ENCODE peak calls at places on chromosome 3, in nine cellular contexts. K is psoas muscle; H is adrenal gland; U is OCI-LY7; I is CD8-positive, alpha-beta T cell; E is colonic mucosa; Z is ovary; Q is vagina; A is mammary epithelial cell. O is an unnamed sample.

GRCh38 chr3:154095832-154096421 is 25.3 kb upstream of the ARHGEF26 start:
- DNase-seq in K (no peak), H (no peak), U (no peak), I (no peak), E (no peak), Z (no peak), Q (no peak), A (no peak), O (no peak)

GRCh38 chr3:32733631-32734229 is 48.7 kb downstream of the CNOT10 start:
- DNase-seq in K (no peak), H (no peak), U (peak), I (no peak), E (no peak), Z (no peak), Q (no peak), A (no peak), O (no peak)

GRCh38 chr3:5192568-5193319 is 5.2 kb downstream of the EDEM1 start:
- DNase-seq in K (no peak), H (no peak), U (no peak), I (no peak), E (no peak), Z (no peak), Q (no peak), A (peak), O (no peak)

GRCh38 chr3:188788621-188789081 is 383.1 kb upstream of the TPRG1 start:
- DNase-seq in K (no peak), H (no peak), U (no peak), I (peak), E (no peak), Z (no peak), Q (no peak), A (peak), O (no peak)

GRCh38 chr3:5022966-5023776 is 43.9 kb downstream of the BHLHE40 start:
- DNase-seq in K (peak), H (no peak), U (no peak), I (no peak), E (no peak), Z (peak), Q (no peak), A (peak), O (peak)

GRCh38 chr3:109188726-109189125 is 52.2 kb downstream of the C3orf85 start:
- DNase-seq in K (no peak), H (no peak), U (no peak), I (no peak), E (no peak), Z (no peak), Q (no peak), A (no peak), O (no peak)

GRCh38 chr3:160756907-160757623 is 1.0 kb downstream of the PPM1L start:
- DNase-seq in K (peak), H (peak), U (no peak), I (no peak), E (peak), Z (no peak), Q (no peak), A (no peak), O (no peak)

GRCh38 chr3:55488398-55489055 is 1.4 kb upstream of the WNT5A start:
- DNase-seq in K (peak), H (peak), U (peak), I (no peak), E (peak), Z (peak), Q (no peak), A (peak), O (no peak)

GRCh38 chr3:73954506-73954905 is 329.8 kb upstream of the PDZRN3 start:
- DNase-seq in K (no peak), H (no peak), U (no peak), I (no peak), E (no peak), Z (no peak), Q (no peak), A (no peak), O (no peak)

GRCh38 chr3:16048435-16049318 is 125.8 kb upstream of the GALNT15 start:
- DNase-seq in K (no peak), H (peak), U (peak), I (peak), E (peak), Z (peak), Q (no peak), A (peak), O (no peak)

GRCh38 chr3:99900248-99900647 is 82.6 kb downstream of the CMSS1 start:
- DNase-seq in K (no peak), H (no peak), U (no peak), I (no peak), E (no peak), Z (no peak), Q (no peak), A (no peak), O (no peak)

GRCh38 chr3:5798809-5799208 is 611.3 kb downstream of the EDEM1 start:
- DNase-seq in K (no peak), H (no peak), U (no peak), I (no peak), E (no peak), Z (no peak), Q (no peak), A (no peak), O (no peak)

GRCh38 chr3:122890077-122890484 is 95.2 kb downstream of the SLC49A4 start:
- DNase-seq in K (peak), H (peak), U (peak), I (no peak), E (no peak), Z (peak), Q (no peak), A (peak), O (peak)

GRCh38 chr3:23999012-23999641 is 54.0 kb downstream of the NR1D2 start:
- DNase-seq in K (peak), H (peak), U (peak), I (peak), E (peak), Z (peak), Q (no peak), A (peak), O (peak)

DNA sequence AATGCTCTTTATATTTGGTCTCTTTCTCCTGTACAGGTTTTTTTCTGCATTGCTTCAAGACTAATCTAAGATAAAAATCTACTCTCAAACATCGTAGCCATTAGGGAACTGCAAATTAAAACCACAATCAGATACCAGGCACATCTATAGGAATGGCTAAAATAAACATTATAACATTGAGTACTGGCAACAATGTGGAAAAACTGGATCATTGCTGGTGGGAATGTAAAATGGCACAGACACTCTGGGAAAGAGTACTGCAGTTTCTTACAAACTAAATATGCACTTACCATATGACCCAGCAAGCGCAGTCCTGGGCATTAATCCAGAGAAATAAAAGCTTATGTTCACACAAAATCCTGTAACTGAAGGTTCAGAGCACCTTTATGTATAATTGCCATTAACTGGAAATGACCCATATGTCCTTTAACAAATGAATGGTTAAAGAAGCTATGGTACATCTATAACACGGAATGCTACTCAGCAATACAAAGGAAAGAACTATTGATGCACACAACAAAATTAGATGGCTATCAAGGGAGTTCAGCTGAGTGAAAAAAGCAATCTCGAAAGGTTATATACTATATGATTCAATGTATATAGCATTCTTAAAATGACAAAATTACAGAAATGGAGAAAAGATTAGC is 6.3 kb downstream of the ABCC5 start:
- DNase-seq in K (no peak), H (no peak), U (no peak), I (no peak), E (no peak), Z (no peak), Q (no peak), A (no peak), O (no peak)
- H3K27ac ChIP-seq in K (no peak), H (no peak), U (no peak), I (no peak), E (no peak), Z (no peak), Q (no peak), A (no peak), O (no peak)

GRCh38 chr3:29950232-29950631 is 656.2 kb upstream of the TGFBR2 start:
- DNase-seq in K (no peak), H (no peak), U (no peak), I (no peak), E (no peak), Z (no peak), Q (no peak), A (no peak), O (no peak)
- H3K4me3 ChIP-seq in K (no peak), H (no peak), U (no peak), I (no peak), E (no peak), Z (no peak), Q (no peak), A (no peak), O (no peak)

DNA sequence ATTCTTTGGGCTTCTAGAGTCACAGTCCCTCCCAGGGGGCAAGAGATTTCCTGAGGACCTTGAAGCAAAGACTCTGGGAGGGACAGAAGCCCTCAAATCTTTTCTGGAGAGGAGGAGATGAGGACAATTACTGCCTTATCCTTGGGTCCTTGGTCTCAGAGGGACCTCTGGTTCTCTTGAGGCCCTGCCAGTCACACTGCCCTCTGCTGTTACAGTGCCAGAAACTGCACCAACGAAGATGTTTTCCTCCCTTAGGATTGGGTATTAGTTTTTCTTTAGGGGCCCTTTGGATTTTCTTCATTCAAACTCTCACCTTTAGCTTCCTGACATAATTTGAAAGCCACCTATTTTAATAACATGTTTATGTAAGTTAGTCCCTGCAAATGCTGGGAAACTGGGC is 58.2 kb upstream of the SCN5A start:
- DNase-seq in K (no peak), H (no peak), U (peak), I (no peak), E (no peak), Z (no peak), Q (peak), A (no peak), O (no peak)
- TF ChIP-seq CTCF in K (no peak), H (no peak), U (peak), I (no peak), E (no peak), Z (no peak), Q (no peak), A (peak), O (no peak)

GRCh38 chr3:129938140-129938930 is 36.2 kb upstream of the TRH start:
- DNase-seq in K (no peak), H (no peak), U (no peak), I (no peak), E (no peak), Z (no peak), Q (no peak), A (no peak), O (no peak)

GRCh38 chr3:129943020-129943419 is 31.5 kb upstream of the TRH start:
- DNase-seq in K (no peak), H (no peak), U (no peak), I (no peak), E (no peak), Z (no peak), Q (no peak), A (no peak), O (no peak)

GRCh38 chr3:129942296-129942695 is 32.2 kb upstream of the TRH start:
- DNase-seq in K (peak), H (peak), U (peak), I (no peak), E (peak), Z (peak), Q (no peak), A (peak), O (no peak)

GRCh38 chr3:129937717-129938116 is 36.8 kb upstream of the TRH start:
- DNase-seq in K (no peak), H (no peak), U (no peak), I (no peak), E (no peak), Z (no peak), Q (no peak), A (no peak), O (no peak)

DNA sequence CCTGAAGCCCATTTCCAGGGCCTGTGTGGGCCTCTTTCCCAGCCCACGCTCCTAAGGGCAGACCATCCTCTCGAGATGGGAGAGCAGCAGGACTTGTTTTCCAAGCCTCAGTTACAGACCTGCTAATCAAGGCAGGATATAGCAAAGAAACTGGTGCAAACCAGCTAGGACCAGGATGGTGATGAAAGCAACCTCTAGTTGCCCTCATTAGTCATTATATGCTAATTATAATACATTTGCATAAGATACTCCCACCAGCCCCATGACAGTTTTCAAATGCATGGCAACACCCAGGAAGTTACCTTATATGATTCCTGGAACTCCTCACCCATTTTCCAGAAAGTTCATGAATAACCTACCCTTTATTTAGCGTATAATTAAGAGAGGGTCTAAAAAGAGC is 34.4 kb upstream of the TRH start:
- DNase-seq in K (no peak), H (no peak), U (no peak), I (no peak), E (no peak), Z (no peak), Q (no peak), A (peak), O (no peak)
- H3K27ac ChIP-seq in K (no peak), H (no peak), U (no peak), I (no peak), E (no peak), Z (no peak), Q (no peak), A (no peak), O (no peak)

GRCh38 chr3:51604212-51604611 is 65.7 kb downstream of the RAD54L2 start:
- DNase-seq in K (no peak), H (no peak), U (no peak), I (no peak), E (no peak), Z (no peak), Q (no peak), A (no peak), O (no peak)
- H3K4me3 ChIP-seq in K (no peak), H (no peak), U (no peak), I (no peak), E (no peak), Z (no peak), Q (no peak), A (no peak), O (no peak)

GRCh38 chr3:46368569-46368968 is 2.2 kb upstream of the CCR5 start:
- DNase-seq in K (peak), H (peak), U (peak), I (peak), E (peak), Z (no peak), Q (no peak), A (no peak), O (no peak)
- TF ChIP-seq CTCF in K (no peak), H (peak), U (peak), I (peak), E (no peak), Z (no peak), Q (peak), A (peak), O (no peak)

DNA sequence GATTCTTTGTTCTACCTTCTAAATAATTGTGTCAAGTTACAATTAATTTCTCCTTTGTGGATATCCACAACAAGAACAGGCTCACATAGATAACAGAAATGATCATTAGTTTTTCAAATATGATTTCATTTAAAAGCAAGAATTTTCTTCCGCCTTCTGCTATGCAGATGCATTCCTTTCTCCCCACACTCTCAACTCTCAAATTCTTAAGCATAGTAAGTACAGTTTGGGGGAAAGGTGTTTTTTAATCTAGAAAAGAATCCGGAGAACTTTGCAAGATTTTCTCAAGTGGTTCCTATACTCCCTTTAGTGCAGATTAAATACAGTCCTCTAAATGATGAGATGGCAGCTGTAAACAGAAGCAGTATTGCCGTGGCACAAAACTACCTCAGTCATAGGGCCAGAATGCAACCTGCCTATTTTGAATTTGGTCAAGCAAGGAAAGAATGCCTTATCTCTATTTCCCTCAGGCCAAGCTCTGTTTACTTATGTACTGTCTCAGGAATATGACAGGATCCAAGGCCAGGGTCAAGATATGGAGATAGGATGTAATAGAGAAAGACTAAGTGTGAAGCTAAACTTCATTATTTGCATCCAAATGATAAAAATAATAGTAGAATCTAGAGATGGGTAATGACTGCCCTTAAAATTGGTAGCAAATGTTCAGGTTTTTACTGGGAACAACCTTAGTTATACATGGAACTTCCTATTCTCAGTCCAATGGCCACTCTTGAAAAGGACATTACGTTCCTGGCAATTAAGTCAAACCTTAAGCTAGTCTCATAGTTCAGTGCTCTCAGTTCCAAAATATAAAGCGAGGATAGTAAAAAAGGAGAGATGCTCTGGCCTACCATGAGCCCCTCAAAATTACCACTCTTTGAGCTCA is 77.3 kb upstream of the PHLDB2 start:
- DNase-seq in K (no peak), H (no peak), U (no peak), I (no peak), E (no peak), Z (no peak), Q (no peak), A (no peak), O (no peak)
- H3K27ac ChIP-seq in K (no peak), H (no peak), U (no peak), I (no peak), E (no peak), Z (no peak), Q (peak), A (no peak), O (peak)

DNA sequence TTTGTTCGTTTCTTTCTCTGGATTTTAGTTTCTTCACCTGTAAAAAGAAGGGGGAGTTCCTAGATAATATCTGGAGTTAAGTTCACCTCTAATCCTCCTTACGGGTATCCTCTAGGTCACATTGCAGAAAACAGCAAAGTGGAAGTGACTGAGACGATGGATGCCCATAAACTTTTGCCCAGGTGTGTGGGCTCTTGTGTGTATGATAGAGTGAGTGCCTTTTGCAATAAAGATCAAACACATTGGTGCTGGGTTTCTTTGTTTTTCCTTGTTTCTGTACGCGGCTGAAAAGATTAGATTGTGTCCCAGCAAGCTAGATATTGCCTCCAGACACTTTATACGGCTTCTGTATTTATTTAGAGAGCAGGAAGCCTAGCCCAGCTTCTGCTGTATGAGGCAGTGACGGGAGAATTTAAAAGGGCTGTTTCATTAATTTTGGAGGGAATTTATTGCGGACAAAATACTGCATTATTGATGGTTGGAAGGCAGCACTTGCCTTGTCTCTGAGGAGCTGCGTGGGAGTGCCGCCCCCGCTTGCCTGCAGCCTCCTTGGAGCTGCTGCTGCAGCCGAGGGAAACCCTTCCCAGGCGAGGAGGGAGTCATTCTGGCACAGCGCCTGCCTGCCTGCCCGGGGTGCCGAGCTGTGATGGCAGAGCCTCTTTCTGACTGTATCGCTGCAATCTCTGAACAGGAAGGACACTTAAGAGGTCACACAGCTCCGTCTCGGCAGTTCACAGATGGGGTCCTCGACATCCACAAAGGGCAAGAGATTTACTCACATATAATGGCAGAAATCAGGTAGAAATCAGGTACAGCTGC is 38.6 kb downstream of the PYDC2 start:
- DNase-seq in K (peak), H (peak), U (no peak), I (no peak), E (peak), Z (peak), Q (no peak), A (peak), O (no peak)
- H3K4me3 ChIP-seq in K (no peak), H (no peak), U (no peak), I (no peak), E (no peak), Z (no peak), Q (no peak), A (peak), O (no peak)